ENCODE peak calls at places on chromosomes 3 and 15, in four cellular contexts. K is IMR-90; C is body of pancreas; D is CD8-positive, alpha-beta T cell. U is an unnamed sample.
A peak's percentile ranks its signal among the peaks of the same experiment; 100 is the strongest.

GRCh38 chr15:93288718-93289117 is 199.7 kb upstream of the RGMA start:
- DNase-seq in K (no peak), C (peak; percentile 43), D (no peak), U (no peak)

GRCh38 chr3:112351823-112352222 is 18.9 kb downstream of the CD200 start:
- DNase-seq in K (no peak), C (no peak), D (no peak), U (no peak)

GRCh38 chr15:85800460-85801123 is 5.9 kb upstream of the KLHL25 start:
- DNase-seq in K (peak; percentile 61), C (peak; percentile 96), D (no peak), U (peak; percentile 90)

GRCh38 chr3:133979553-133979952 is 50.2 kb downstream of the SLCO2A1 start:
- DNase-seq in K (no peak), C (no peak), D (no peak), U (no peak)

GRCh38 chr3:59609967-59610366 is 560.1 kb upstream of the CFAP20DC start:
- DNase-seq in K (no peak), C (peak; percentile 13), D (no peak), U (peak; percentile 76)

GRCh38 chr3:195238626-195239118 is 32.3 kb downstream of the XXYLT1 start:
- DNase-seq in K (peak; percentile 50), C (peak; percentile 22), D (no peak), U (no peak)

GRCh38 chr3:84683493-84683892 is 275.3 kb upstream of the CADM2 start:
- DNase-seq in K (no peak), C (no peak), D (no peak), U (no peak)

GRCh38 chr15:63888146-63888545 is 54.4 kb upstream of the HERC1 start:
- DNase-seq in K (no peak), C (no peak), D (no peak), U (no peak)

GRCh38 chr3:15982667-15983145 is 184.9 kb upstream of the ANKRD28 start:
- DNase-seq in K (peak; percentile 96), C (no peak), D (no peak), U (no peak)

GRCh38 chr3:141276398-141276797 is 44.8 kb downstream of the PXYLP1 start:
- DNase-seq in K (no peak), C (no peak), D (no peak), U (no peak)

GRCh38 chr3:141275032-141275422 is 43.4 kb downstream of the PXYLP1 start:
- DNase-seq in K (peak; percentile 66), C (no peak), D (no peak), U (no peak)

GRCh38 chr3:141274411-141275031 is 42.9 kb downstream of the PXYLP1 start:
- DNase-seq in K (no peak), C (no peak), D (no peak), U (no peak)

GRCh38 chr3:141275973-141276372 is 44.3 kb downstream of the PXYLP1 start:
- DNase-seq in K (peak; percentile 72), C (no peak), D (no peak), U (no peak)

DNA sequence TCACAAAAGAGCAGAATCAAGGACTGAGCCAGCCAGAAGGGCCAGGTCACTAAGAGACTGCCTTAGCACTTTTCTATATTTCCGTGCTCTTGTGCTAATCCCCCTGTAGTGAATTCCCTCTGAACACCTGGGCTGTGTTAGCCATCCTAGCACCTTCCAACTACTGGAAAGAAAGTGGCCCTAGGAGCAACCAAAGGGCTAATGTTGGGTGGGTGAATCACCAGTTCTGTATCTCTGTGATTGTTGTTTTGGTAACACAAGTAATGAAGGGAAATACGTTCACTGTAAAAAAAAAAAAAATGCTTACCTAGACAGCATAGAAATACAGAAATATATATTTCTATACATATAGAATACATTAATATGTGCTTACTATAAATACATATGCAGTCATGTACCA is 43.9 kb downstream of the PXYLP1 start:
- DNase-seq in K (no peak), C (no peak), D (no peak), U (no peak)
- TF ChIP-seq CTCF in K (no peak), C (no peak), D (no peak), U (no peak)

GRCh38 chr15:98643104-98643503 is 5.2 kb upstream of the IGF1R start:
- DNase-seq in K (no peak), C (no peak), D (no peak), U (no peak)
- H3K27me3 ChIP-seq in K (peaks cover 45% of the 10 kb centered on the region), C (no peaks in the 10 kb centered on the region), D (no peaks in the 10 kb centered on the region), U (peaks cover 73% of the 10 kb centered on the region)

GRCh38 chr3:100702082-100703014 is 6.9 kb upstream of the TFG start:
- DNase-seq in K (no peak), C (no peak), D (no peak), U (no peak)
- H3K27ac ChIP-seq in K (no peak overlapping the region), C (no peak overlapping the region), D (no peak overlapping the region), U (no peak overlapping the region)

GRCh38 chr3:29668728-29669127 is 387.9 kb downstream of the RBMS3 start:
- DNase-seq in K (no peak), C (no peak), D (no peak), U (no peak)
- TF ChIP-seq CTCF in K (no peak), C (no peak), D (no peak), U (peak; percentile 14)

GRCh38 chr15:40925863-40926658 is 3.1 kb upstream of the DLL4 start:
- DNase-seq in K (no peak), C (peak; percentile 31), D (no peak), U (peak; percentile 66)

GRCh38 chr15:40928351-40928974 is 677 bp upstream of the DLL4 start:
- DNase-seq in K (no peak), C (peak; percentile 40), D (no peak), U (peak; percentile 81)

GRCh38 chr15:40925495-40925862 is 3.7 kb upstream of the DLL4 start:
- DNase-seq in K (no peak), C (no peak), D (no peak), U (no peak)

GRCh38 chr15:40927497-40928346 is 1.4 kb upstream of the DLL4 start:
- DNase-seq in K (no peak), C (no peak), D (no peak), U (peak; percentile 82)

DNA sequence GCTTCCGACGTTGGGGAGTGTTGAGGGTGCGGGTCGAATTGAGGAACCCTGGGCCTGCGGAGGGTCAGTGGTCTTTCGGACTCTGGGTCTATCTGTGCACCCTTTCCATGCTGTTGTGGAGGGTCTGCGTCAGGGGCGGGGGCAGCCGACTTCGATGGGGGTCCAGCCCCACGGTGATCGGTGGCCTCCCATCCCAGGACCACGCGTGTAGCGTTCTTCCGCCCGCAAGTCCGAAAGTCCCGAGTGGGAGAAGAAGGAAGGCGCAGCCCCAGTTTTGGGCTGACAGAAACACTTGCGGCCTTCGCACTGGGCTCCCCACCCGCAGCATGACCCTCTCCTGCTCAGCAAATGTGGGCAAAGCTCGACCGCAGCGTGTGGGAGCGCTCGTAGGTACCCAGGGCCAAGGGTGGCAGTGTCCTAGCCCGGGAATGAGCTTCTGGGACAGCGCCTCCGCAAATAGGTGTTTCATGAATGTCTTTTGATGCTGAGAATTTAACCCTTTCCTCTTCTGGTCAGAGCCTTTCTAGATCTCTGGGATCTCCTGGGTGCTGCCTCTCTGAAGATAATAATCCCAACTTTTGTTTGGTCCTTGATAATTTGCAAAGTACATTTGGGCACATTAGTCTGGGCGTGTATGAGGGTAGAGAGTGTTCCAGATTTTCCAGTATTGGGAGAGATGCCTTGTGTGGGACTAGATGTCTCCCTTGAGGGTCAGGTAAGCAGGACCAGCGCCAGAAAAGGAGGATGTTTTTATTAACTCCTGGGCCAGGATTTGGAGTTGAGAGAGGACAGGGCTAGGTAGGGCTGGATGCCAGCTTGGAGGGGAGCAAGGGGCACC is 2.3 kb upstream of the DLL4 start:
- DNase-seq in K (no peak), C (no peak), D (no peak), U (no peak)
- H3K27me3 ChIP-seq in K (peaks cover 26% of the 10 kb centered on the region), C (no peaks in the 10 kb centered on the region), D (peaks cover 44% of the 10 kb centered on the region), U (no peaks in the 10 kb centered on the region)

GRCh38 chr15:73601449-73602425 is 31.5 kb downstream of the NPTN start:
- DNase-seq in K (peak; percentile 61), C (peak; percentile 63), D (no peak), U (peak; percentile 48)
- H3K27ac ChIP-seq in K (peak overlapping the region; percentile 50), C (no peak overlapping the region), D (no peak overlapping the region), U (peak overlapping the region; percentile 35)

DNA sequence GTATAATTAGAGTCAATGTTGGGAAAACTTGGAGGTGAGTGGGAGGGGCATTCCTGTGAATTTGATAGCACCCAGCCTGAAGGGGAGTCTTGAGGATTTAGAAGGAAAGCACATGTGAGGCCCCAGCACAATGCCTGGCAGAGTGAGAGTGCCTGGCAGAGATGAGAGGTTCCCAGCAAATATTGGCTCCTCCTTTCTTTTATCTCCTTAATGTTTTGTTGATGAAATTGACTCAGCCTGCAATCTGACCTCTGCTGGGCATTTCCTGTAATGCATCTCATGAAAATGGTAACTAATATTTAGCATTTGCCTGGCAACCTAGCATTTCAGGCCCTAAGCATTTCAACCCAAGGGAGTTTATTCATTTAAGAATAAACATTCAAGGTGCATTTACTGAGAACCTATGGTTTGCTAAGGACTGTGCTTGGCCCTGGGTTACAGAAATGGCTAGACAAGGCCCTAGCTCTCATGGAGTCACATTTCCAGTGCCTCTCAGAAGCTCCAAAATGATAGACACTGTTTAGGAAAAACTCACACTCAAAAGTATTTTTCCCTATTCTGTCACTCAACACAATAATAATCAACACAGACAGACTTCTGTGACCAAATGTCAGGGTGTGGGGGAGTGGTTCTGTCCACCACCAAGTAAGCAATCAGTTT is 19.0 kb downstream of the PDHB start:
- DNase-seq in K (peak; percentile 67), C (peak; percentile 57), D (peak; percentile 23), U (peak; percentile 24)
- TF ChIP-seq CTCF in K (peak; percentile 84), C (peak; percentile 69), D (peak; percentile 60), U (peak; percentile 58)